ENCODE peak calls at places on chromosomes 12 and 14, in six cellular contexts. I is CD8-positive, alpha-beta T cell; Q is ovary; U is psoas muscle; C is CD4-positive, alpha-beta T cell; R is foreskin keratinocyte. X is an unnamed sample.

GRCh38 chr12:15996254-15996653 is 85.1 kb downstream of the DERA start:
- DNase-seq in C (no peak), U (no peak), R (no peak), I (no peak), Q (no peak), X (no peak)

GRCh38 chr12:128726866-128727265 is 96.9 kb downstream of the SLC15A4 start:
- DNase-seq in I (no peak), C (no peak), U (no peak), R (no peak), Q (no peak), X (no peak)

GRCh38 chr14:72888636-72889201 is 5.2 kb downstream of the DPF3 start:
- DNase-seq in Q (no peak), C (no peak), U (no peak), R (no peak), I (no peak), X (no peak)

GRCh38 chr14:68682166-68683103 is 110.4 kb downstream of the ZFP36L1 start:
- DNase-seq in U (no peak), R (peak; percentile 94), Q (no peak), I (peak; percentile 47), C (peak; percentile 30), X (no peak)

GRCh38 chr12:116558280-116559079 is 701 bp upstream of the MAP1LC3B2 start:
- DNase-seq in C (no peak), I (no peak), R (no peak), Q (no peak), U (no peak), X (no peak)

GRCh38 chr12:22334696-22335290 is at the start of gene ST8SIA1:
- DNase-seq in C (peak; percentile 61), U (peak; percentile 63), Q (peak; percentile 60), R (no peak), I (peak; percentile 51), X (no peak)

GRCh38 chr14:31926123-31926522 is 151.0 kb upstream of the ARHGAP5 start:
- DNase-seq in Q (no peak), I (peak; percentile 21), C (no peak), U (no peak), R (no peak), X (no peak)

GRCh38 chr14:100850841-100851585 is 25.1 kb downstream of the MEG3 start:
- DNase-seq in C (peak; percentile 72), I (peak; percentile 85), U (peak; percentile 78), Q (peak; percentile 68), R (peak; percentile 7), X (peak; percentile 21)

GRCh38 chr12:95829395-95829794 is 29.4 kb upstream of the SNRPF start:
- DNase-seq in C (no peak), R (no peak), U (no peak), I (no peak), Q (no peak), X (no peak)

GRCh38 chr14:46259536-46259935 is 392.0 kb downstream of the RPL10L start:
- DNase-seq in R (no peak), Q (no peak), C (no peak), I (no peak), U (no peak), X (no peak)

GRCh38 chr12:10140001-10140400 is 10.0 kb upstream of the CLEC7A start:
- DNase-seq in R (peak; percentile 30), C (peak; percentile 21), U (no peak), Q (peak; percentile 49), I (peak; percentile 35), X (no peak)

GRCh38 chr14:32010561-32011188 is 66.4 kb upstream of the ARHGAP5 start:
- DNase-seq in I (no peak), Q (no peak), U (no peak), R (peak; percentile 77), C (no peak), X (no peak)

GRCh38 chr12:48092606-48093005 is 13.3 kb downstream of the SENP1 start:
- DNase-seq in C (no peak), R (no peak), U (no peak), I (no peak), Q (no peak), X (no peak)

GRCh38 chr14:58395815-58396626 is at the start of gene TOMM20L:
- DNase-seq in U (peak; percentile 83), Q (peak; percentile 84), I (peak; percentile 74), R (peak; percentile 61), C (peak; percentile 67), X (peak; percentile 35)

GRCh38 chr12:126998747-126999285 is 1268.2 kb upstream of the TMEM132C start:
- DNase-seq in I (no peak), Q (no peak), U (no peak), R (no peak), C (no peak), X (no peak)

GRCh38 chr12:81209001-81209400 is 131.1 kb downstream of the ACSS3 start:
- DNase-seq in C (no peak), U (no peak), R (no peak), Q (no peak), I (no peak), X (no peak)

GRCh38 chr12:100574262-100575074 is 984 bp downstream of the GAS2L3 start:
- DNase-seq in I (no peak), C (no peak), Q (no peak), U (no peak), R (peak; percentile 44), X (no peak)

GRCh38 chr12:13377698-13378097 is 181.2 kb downstream of the EMP1 start:
- DNase-seq in I (no peak), Q (no peak), R (no peak), U (no peak), C (no peak), X (no peak)

GRCh38 chr12:53696285-53696654 is 20.4 kb upstream of the ATP5MC2 start:
- DNase-seq in I (no peak), Q (no peak), U (no peak), C (no peak), R (peak; percentile 95), X (peak; percentile 20)

GRCh38 chr12:108832730-108833354 is 24.5 kb downstream of the SSH1 start:
- DNase-seq in R (peak; percentile 93), I (no peak), C (no peak), U (no peak), Q (no peak), X (no peak)

GRCh38 chr14:103633391-103633790 is 4.4 kb downstream of the KLC1 start:
- DNase-seq in U (no peak), Q (no peak), C (no peak), I (no peak), R (no peak), X (no peak)
- H3K27ac ChIP-seq in U (peak overlapping the region; percentile 3), Q (no peak overlapping the region), C (no peak overlapping the region), I (no peak overlapping the region), R (no peak overlapping the region), X (no peak overlapping the region)

DNA sequence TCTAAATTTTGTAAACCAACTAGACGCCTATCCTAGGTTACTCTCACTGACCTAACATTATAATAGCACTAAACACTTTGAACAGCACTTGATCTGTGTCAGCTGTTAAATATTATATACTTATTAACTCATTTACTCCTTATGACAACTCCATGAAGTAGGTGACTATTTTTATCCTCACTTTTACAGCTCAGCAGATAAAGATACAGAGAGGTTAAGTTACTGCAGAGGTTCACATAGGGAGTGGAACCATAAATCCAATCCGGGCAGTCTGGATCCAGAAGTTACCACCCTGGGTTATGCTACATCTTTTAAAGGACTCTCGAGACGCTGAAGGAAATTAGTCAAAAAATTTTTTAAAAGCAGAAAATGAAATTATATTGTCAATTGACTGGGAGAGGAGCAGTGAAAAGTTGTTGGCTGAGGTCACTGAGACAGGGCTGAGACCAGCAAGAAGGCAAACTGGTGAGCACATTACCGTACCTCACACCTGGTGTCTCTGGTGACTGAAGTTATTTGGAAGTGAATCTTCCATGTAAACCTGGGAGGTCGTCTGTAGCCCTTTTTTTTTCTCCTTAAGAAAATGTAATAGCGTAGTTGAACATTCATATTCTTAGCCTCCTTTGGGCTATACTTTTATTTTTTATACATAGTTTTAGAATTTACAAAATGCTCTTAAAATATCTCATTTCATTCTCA is 1.2 kb upstream of the RIMKLB start:
- DNase-seq in R (no peak), I (no peak), U (no peak), Q (no peak), C (no peak), X (no peak)
- H3K27ac ChIP-seq in R (peak overlapping the region; percentile 79), I (peak overlapping the region; percentile 68), U (peak overlapping the region; percentile 96), Q (no peak overlapping the region), C (no peak overlapping the region), X (no peak overlapping the region)

GRCh38 chr12:851913-852312 is 97.6 kb downstream of the RAD52 start:
- DNase-seq in I (no peak), U (no peak), R (peak; percentile 65), C (no peak), Q (no peak), X (no peak)

GRCh38 chr12:846376-846775 is 94.0 kb downstream of the WNK1 start:
- DNase-seq in Q (no peak), C (no peak), I (no peak), R (no peak), U (no peak), X (no peak)

GRCh38 chr12:849192-849527 is 96.8 kb downstream of the WNK1 start:
- DNase-seq in I (no peak), R (no peak), Q (no peak), U (no peak), C (no peak), X (no peak)

GRCh38 chr12:851343-851742 is 98.2 kb downstream of the RAD52 start:
- DNase-seq in R (no peak), Q (no peak), I (no peak), C (no peak), U (no peak), X (no peak)

DNA sequence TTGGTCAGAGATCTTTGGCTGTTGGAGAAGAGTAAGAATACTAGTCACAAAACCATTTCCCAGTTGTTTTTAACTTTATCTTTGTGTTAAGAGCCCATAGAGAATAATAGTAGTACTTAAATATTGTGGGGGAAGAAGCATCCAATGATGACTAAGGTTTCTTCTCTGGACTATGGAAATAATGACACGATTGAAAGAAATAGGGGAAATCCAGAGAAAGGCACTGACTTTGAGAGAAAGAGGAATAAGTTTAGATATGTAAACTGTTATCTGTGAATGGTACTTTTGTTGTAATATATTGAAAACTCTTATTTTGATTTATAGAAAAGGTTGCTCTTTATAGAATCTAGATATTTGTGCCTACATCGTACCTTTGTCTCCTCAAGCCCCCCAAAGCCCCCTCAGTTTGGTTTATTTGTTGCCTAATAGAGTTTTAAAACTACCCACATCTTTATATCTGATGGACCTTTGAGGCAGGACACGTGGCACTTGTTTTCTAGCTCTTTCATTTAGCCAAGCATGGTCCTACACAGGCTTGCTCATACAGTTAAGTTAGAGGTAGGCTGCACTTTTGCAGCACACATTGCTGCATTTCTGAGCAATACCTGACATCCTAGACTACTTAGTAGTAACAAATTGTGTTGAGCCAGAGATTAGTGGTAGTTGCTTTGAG is 96.3 kb downstream of the WNK1 start:
- DNase-seq in U (no peak), I (no peak), R (no peak), C (no peak), Q (no peak), X (no peak)
- H3K27ac ChIP-seq in U (peak overlapping the region; percentile 49), I (no peak overlapping the region), R (peak overlapping the region; percentile 94), C (no peak overlapping the region), Q (no peak overlapping the region), X (no peak overlapping the region)

GRCh38 chr12:102939059-102939458 is 18.4 kb upstream of the ASCL1 start:
- DNase-seq in I (no peak), C (no peak), R (no peak), Q (no peak), U (no peak), X (no peak)

DNA sequence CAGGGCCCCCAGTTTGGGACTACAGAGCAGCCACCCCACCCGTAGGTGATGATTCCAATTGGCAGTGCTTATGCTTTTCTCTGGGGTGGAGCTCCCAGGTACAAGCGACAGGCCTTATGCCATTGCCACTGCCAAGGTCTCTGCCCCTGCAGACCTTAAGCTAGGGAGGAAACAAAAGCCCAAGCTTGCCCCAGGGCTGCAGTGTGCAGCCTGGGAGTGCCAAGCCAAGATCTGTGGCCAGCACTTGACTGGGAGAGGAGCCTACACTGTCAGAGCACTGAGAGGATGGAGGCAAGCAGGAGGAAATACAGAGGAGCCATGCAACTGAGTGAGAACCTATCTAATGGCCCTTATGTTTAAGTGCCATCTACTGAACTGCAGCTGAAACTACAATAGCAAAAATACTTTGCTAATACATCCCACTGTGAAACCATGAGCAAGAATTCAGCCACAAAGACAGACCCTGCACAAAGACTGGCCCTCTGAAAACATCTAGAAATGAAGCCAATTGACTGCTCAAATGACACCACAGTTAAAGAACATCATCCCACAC is 17.7 kb upstream of the ASCL1 start:
- DNase-seq in I (no peak), Q (no peak), U (no peak), C (no peak), R (no peak), X (no peak)
- H3K27ac ChIP-seq in I (no peak overlapping the region), Q (no peak overlapping the region), U (no peak overlapping the region), C (no peak overlapping the region), R (no peak overlapping the region), X (no peak overlapping the region)

X was measured in substantia nigra.